ENCODE peak calls at places on chromosomes 16 and 17, in eight cellular contexts. I, G, B, X, W, D, Q and P are unnamed samples.

GRCh38 chr16:1288813-1289479 is 20.5 kb upstream of the UBE2I start:
- DNase-seq in I (no peak), G (no peak), B (no peak), X (no peak), W (peak), D (no peak), Q (no peak), P (no peak)

GRCh38 chr17:38728290-38728831 is 1.8 kb upstream of the CISD3 start:
- DNase-seq in I (no peak), G (no peak), B (no peak), X (no peak), W (peak), D (no peak), Q (no peak), P (no peak)

GRCh38 chr17:73278465-73279453 is 17.1 kb upstream of the CPSF4L start:
- DNase-seq in I (peak), G (no peak), B (peak), X (no peak), W (no peak), D (no peak), Q (no peak), P (peak)

GRCh38 chr17:56549501-56549900 is 44.0 kb upstream of the NOG start:
- DNase-seq in I (peak), G (no peak), B (no peak), X (no peak), W (no peak), D (no peak), Q (no peak), P (no peak)

GRCh38 chr17:7041607-7042506 is 2.0 kb downstream of the SLC16A11 start:
- DNase-seq in I (no peak), G (no peak), B (no peak), X (no peak), W (no peak), D (no peak), Q (no peak), P (no peak)

GRCh38 chr17:1714980-1715802 is 5.0 kb upstream of the TLCD2 start:
- DNase-seq in I (peak), G (peak), B (peak), X (peak), W (no peak), D (peak), Q (peak), P (peak)

GRCh38 chr16:68332411-68333121 is 21.7 kb downstream of the PRMT7 start:
- DNase-seq in I (no peak), G (no peak), B (no peak), X (no peak), W (no peak), D (peak), Q (peak), P (no peak)

GRCh38 chr17:63929860-63930766 is 2.0 kb downstream of the CD79B start:
- DNase-seq in I (no peak), G (no peak), B (no peak), X (no peak), W (no peak), D (no peak), Q (no peak), P (no peak)

GRCh38 chr17:76935331-76935730 is 67.1 kb downstream of the MGAT5B start:
- DNase-seq in I (no peak), G (peak), B (peak), X (peak), W (no peak), D (peak), Q (no peak), P (peak)